ENCODE peak calls at places on chromosome 20, in eight cellular contexts. One of them, this sample, is unnamed.

GRCh38 chr20:8356850-8357249 is 224.8 kb downstream of the PLCB1 start:
- DNase-seq in prostate gland: no peak
- DNase-seq in right atrium auricular region: no peak
- DNase-seq in body of pancreas: no peak
- DNase-seq in fibroblast of the aortic adventitia: no peak
- DNase-seq in CD8-positive, alpha-beta T cell: no peak
- DNase-seq in AG09319: no peak
- DNase-seq in activated CD4-positive, alpha-beta T cell treated with anti-CD3 and anti-CD28 coated beads, Interleukin-2, amount 50 U/mL, for 48 hours: no peak
- DNase-seq in this sample: no peak

GRCh38 chr20:25099580-25099979 is 17.6 kb upstream of the VSX1 start:
- DNase-seq in prostate gland: no peak
- DNase-seq in right atrium auricular region: no peak
- DNase-seq in body of pancreas: no peak
- DNase-seq in fibroblast of the aortic adventitia: no peak
- DNase-seq in CD8-positive, alpha-beta T cell: no peak
- DNase-seq in AG09319: no peak
- DNase-seq in activated CD4-positive, alpha-beta T cell treated with anti-CD3 and anti-CD28 coated beads, Interleukin-2, amount 50 U/mL, for 48 hours: no peak
- DNase-seq in this sample: no peak

GRCh38 chr20:17825949-17826843 is 126.4 kb downstream of the BANF2 start:
- DNase-seq in prostate gland: no peak
- DNase-seq in right atrium auricular region: no peak
- DNase-seq in body of pancreas: no peak
- DNase-seq in fibroblast of the aortic adventitia: no peak
- DNase-seq in CD8-positive, alpha-beta T cell: no peak
- DNase-seq in AG09319: no peak
- DNase-seq in activated CD4-positive, alpha-beta T cell treated with anti-CD3 and anti-CD28 coated beads, Interleukin-2, amount 50 U/mL, for 48 hours: peak; percentile 44
- DNase-seq in this sample: no peak

GRCh38 chr20:60749804-60750602 is 502.1 kb upstream of the CDH4 start:
- DNase-seq in prostate gland: no peak
- DNase-seq in right atrium auricular region: no peak
- DNase-seq in body of pancreas: no peak
- DNase-seq in fibroblast of the aortic adventitia: no peak
- DNase-seq in CD8-positive, alpha-beta T cell: no peak
- DNase-seq in AG09319: no peak
- DNase-seq in activated CD4-positive, alpha-beta T cell treated with anti-CD3 and anti-CD28 coated beads, Interleukin-2, amount 50 U/mL, for 48 hours: no peak
- DNase-seq in this sample: no peak

GRCh38 chr20:1334370-1334731 is 5.4 kb upstream of the SDCBP2 start:
- DNase-seq in prostate gland: no peak
- DNase-seq in right atrium auricular region: peak; percentile 36
- DNase-seq in body of pancreas: no peak
- DNase-seq in fibroblast of the aortic adventitia: no peak
- DNase-seq in CD8-positive, alpha-beta T cell: no peak
- DNase-seq in AG09319: no peak
- DNase-seq in activated CD4-positive, alpha-beta T cell treated with anti-CD3 and anti-CD28 coated beads, Interleukin-2, amount 50 U/mL, for 48 hours: no peak
- DNase-seq in this sample: no peak

GRCh38 chr20:872855-873520 is 39.5 kb downstream of the FAM110A start:
- DNase-seq in prostate gland: no peak
- DNase-seq in right atrium auricular region: no peak
- DNase-seq in body of pancreas: no peak
- DNase-seq in fibroblast of the aortic adventitia: no peak
- DNase-seq in CD8-positive, alpha-beta T cell: no peak
- DNase-seq in AG09319: no peak
- DNase-seq in activated CD4-positive, alpha-beta T cell treated with anti-CD3 and anti-CD28 coated beads, Interleukin-2, amount 50 U/mL, for 48 hours: no peak
- DNase-seq in this sample: no peak

GRCh38 chr20:650954-651353 is 2.0 kb downstream of the SRXN1 start:
- DNase-seq in prostate gland: no peak
- DNase-seq in right atrium auricular region: no peak
- DNase-seq in body of pancreas: no peak
- DNase-seq in fibroblast of the aortic adventitia: peak; percentile 42
- DNase-seq in CD8-positive, alpha-beta T cell: no peak
- DNase-seq in AG09319: no peak
- DNase-seq in activated CD4-positive, alpha-beta T cell treated with anti-CD3 and anti-CD28 coated beads, Interleukin-2, amount 50 U/mL, for 48 hours: no peak
- DNase-seq in this sample: no peak

GRCh38 chr20:10314198-10314597 is 95.6 kb downstream of the SNAP25 start:
- DNase-seq in prostate gland: no peak
- DNase-seq in right atrium auricular region: no peak
- DNase-seq in body of pancreas: no peak
- DNase-seq in fibroblast of the aortic adventitia: peak; percentile 76
- DNase-seq in CD8-positive, alpha-beta T cell: no peak
- DNase-seq in AG09319: no peak
- DNase-seq in activated CD4-positive, alpha-beta T cell treated with anti-CD3 and anti-CD28 coated beads, Interleukin-2, amount 50 U/mL, for 48 hours: no peak
- DNase-seq in this sample: peak; percentile 64

GRCh38 chr20:57801046-57801445 is 91.2 kb upstream of the PMEPA1 start:
- DNase-seq in prostate gland: no peak
- DNase-seq in right atrium auricular region: no peak
- DNase-seq in body of pancreas: no peak
- DNase-seq in fibroblast of the aortic adventitia: no peak
- DNase-seq in CD8-positive, alpha-beta T cell: no peak
- DNase-seq in AG09319: no peak
- DNase-seq in activated CD4-positive, alpha-beta T cell treated with anti-CD3 and anti-CD28 coated beads, Interleukin-2, amount 50 U/mL, for 48 hours: no peak
- DNase-seq in this sample: no peak

GRCh38 chr20:36926653-36927200 is 24.8 kb downstream of the SAMHD1 start:
- DNase-seq in prostate gland: no peak
- DNase-seq in right atrium auricular region: no peak
- DNase-seq in body of pancreas: no peak
- DNase-seq in fibroblast of the aortic adventitia: no peak
- DNase-seq in CD8-positive, alpha-beta T cell: no peak
- DNase-seq in AG09319: no peak
- DNase-seq in activated CD4-positive, alpha-beta T cell treated with anti-CD3 and anti-CD28 coated beads, Interleukin-2, amount 50 U/mL, for 48 hours: no peak
- DNase-seq in this sample: no peak

GRCh38 chr20:49948178-49948577 is 12.0 kb downstream of the RNF114 start:
- DNase-seq in prostate gland: no peak
- DNase-seq in right atrium auricular region: no peak
- DNase-seq in body of pancreas: no peak
- DNase-seq in fibroblast of the aortic adventitia: no peak
- DNase-seq in CD8-positive, alpha-beta T cell: no peak
- DNase-seq in AG09319: no peak
- DNase-seq in activated CD4-positive, alpha-beta T cell treated with anti-CD3 and anti-CD28 coated beads, Interleukin-2, amount 50 U/mL, for 48 hours: no peak
- DNase-seq in this sample: no peak

GRCh38 chr20:58538752-58539151 is 23.6 kb upstream of the APCDD1L start:
- DNase-seq in prostate gland: no peak
- DNase-seq in right atrium auricular region: no peak
- DNase-seq in body of pancreas: no peak
- DNase-seq in fibroblast of the aortic adventitia: no peak
- DNase-seq in CD8-positive, alpha-beta T cell: no peak
- DNase-seq in AG09319: no peak
- DNase-seq in activated CD4-positive, alpha-beta T cell treated with anti-CD3 and anti-CD28 coated beads, Interleukin-2, amount 50 U/mL, for 48 hours: no peak
- DNase-seq in this sample: no peak

This sample was measured in putamen.